ENCODE peak calls at places on chromosomes 16 and 17, in seven cellular contexts. R is stimulated activated CD8-positive, alpha-beta memory T cell treated with anti-CD3 and anti-CD28 coated beads, Interleukin-12 subunit alpha, Interleukin-12 subunit beta, amount 100 ng/mL, for 4 hours; D is activated naive CD4-positive, alpha-beta T cell treated with anti-CD3 and anti-CD28 coated beads for 36 hours; A is uterus; Z is left ventricle myocardium superior; L is NAMALWA; G is amniotic stem cell. V is an unnamed sample.

GRCh38 chr17:48609754-48610281 is 999 bp downstream of the HOXB7 start:
- DNase-seq in R (no peak), D (no peak), A (no peak), Z (no peak), L (no peak), G (no peak), V (no peak)

GRCh38 chr17:8881606-8882005 is 14.1 kb upstream of the PIK3R6 start:
- DNase-seq in R (no peak), D (no peak), A (no peak), Z (no peak), L (no peak), G (no peak), V (no peak)

GRCh38 chr17:56929362-56929969 is 15.6 kb upstream of the TRIM25 start:
- DNase-seq in R (no peak), D (no peak), A (no peak), Z (no peak), L (peak; percentile 27), G (no peak), V (no peak)

GRCh38 chr17:76816590-76817135 is 51.5 kb upstream of the MGAT5B start:
- DNase-seq in R (peak; percentile 16), D (peak; percentile 78), A (no peak), Z (peak; percentile 37), L (peak; percentile 90), G (no peak), V (peak; percentile 22)

GRCh38 chr16:3157229-3158013 is 22.6 kb downstream of the ZNF213 start:
- DNase-seq in R (peak; percentile 45), D (peak; percentile 78), A (peak; percentile 83), Z (peak; percentile 66), L (peak; percentile 50), G (peak; percentile 96), V (peak; percentile 55)

GRCh38 chr17:68353121-68353521 is 61.8 kb downstream of the ARSG start:
- DNase-seq in R (no peak), D (no peak), A (no peak), Z (no peak), L (no peak), G (no peak), V (no peak)

GRCh38 chr16:87165151-87165550 is 152.0 kb downstream of the C16orf95 start:
- DNase-seq in R (no peak), D (no peak), A (no peak), Z (no peak), L (no peak), G (no peak), V (no peak)

GRCh38 chr16:49366669-49367068 is 6.9 kb upstream of the C16orf78 start:
- DNase-seq in R (no peak), D (no peak), A (no peak), Z (no peak), L (peak; percentile 25), G (no peak), V (no peak)

GRCh38 chr17:51371732-51372151 is 111.4 kb downstream of the UTP18 start:
- DNase-seq in R (no peak), D (peak; percentile 78), A (no peak), Z (no peak), L (peak; percentile 63), G (no peak), V (no peak)

V was measured in left ventricle myocardium inferior.